ENCODE peak calls at places on chromosome 12, in five cellular contexts. S, H, P, M and W are unnamed samples.

GRCh38 chr12:46847001-46847400 is 21.2 kb upstream of the SLC38A4 start:
- DNase-seq in S (no peak), H (no peak), P (no peak), M (no peak), W (no peak)

GRCh38 chr12:117486840-117487659 is 125.6 kb upstream of the NOS1 start:
- DNase-seq in S (no peak), H (peak; percentile 58), P (no peak), M (no peak), W (peak; percentile 58)

GRCh38 chr12:70795608-70796007 is 124.9 kb downstream of the PTPRR start:
- DNase-seq in S (no peak), H (no peak), P (no peak), M (no peak), W (no peak)

GRCh38 chr12:92469837-92470236 is 233.0 kb upstream of the PLEKHG7 start:
- DNase-seq in S (no peak), H (peak; percentile 68), P (peak; percentile 68), M (peak; percentile 85), W (peak; percentile 25)

GRCh38 chr12:41190360-41190759 is 2.2 kb downstream of the PDZRN4 start:
- DNase-seq in S (no peak), H (no peak), P (no peak), M (no peak), W (peak; percentile 35)

GRCh38 chr12:112218150-112218549 is 92.8 kb downstream of the TRAFD1 start:
- DNase-seq in S (no peak), H (no peak), P (no peak), M (no peak), W (peak; percentile 11)

GRCh38 chr12:113844495-113845175 is 121.5 kb downstream of the RBM19 start:
- DNase-seq in S (no peak), H (no peak), P (peak; percentile 23), M (no peak), W (no peak)

GRCh38 chr12:21502164-21502496 is 541 bp downstream of the GOLT1B start:
- DNase-seq in S (no peak), H (peak; percentile 52), P (no peak), M (peak; percentile 23), W (peak; percentile 31)

GRCh38 chr12:94175763-94176660 is 27.6 kb downstream of the PLXNC1 start:
- DNase-seq in S (no peak), H (no peak), P (no peak), M (no peak), W (peak; percentile 64)
- H3K4me3 ChIP-seq in S (no peak overlapping the region), H (no peak overlapping the region), P (no peak overlapping the region), M (no peak overlapping the region), W (no peak overlapping the region)

GRCh38 chr12:53963434-53964314 is 9.0 kb downstream of the HOXC12 start:
- DNase-seq in S (no peak), H (no peak), P (no peak), M (no peak), W (no peak)
- H3K4me3 ChIP-seq in S (no peak overlapping the region), H (no peak overlapping the region), P (no peak overlapping the region), M (no peak overlapping the region), W (no peak overlapping the region)

GRCh38 chr12:85466906-85467305 is 186.9 kb downstream of the ALX1 start:
- DNase-seq in S (no peak), H (no peak), P (no peak), M (no peak), W (peak; percentile 49)

GRCh38 chr12:85462888-85463287 is 182.9 kb downstream of the ALX1 start:
- DNase-seq in S (no peak), H (no peak), P (no peak), M (no peak), W (no peak)

GRCh38 chr12:85468356-85469157 is 188.5 kb downstream of the ALX1 start:
- DNase-seq in S (peak; percentile 70), H (no peak), P (no peak), M (peak; percentile 12), W (peak; percentile 71)
- H3K4me3 ChIP-seq in S (peak overlapping the region; percentile 33), H (peak overlapping the region; percentile 41), P (peak overlapping the region; percentile 62), M (peak overlapping the region; percentile 55), W (no peak overlapping the region)

GRCh38 chr12:53388932-53389331 is 9.0 kb downstream of the SP1 start:
- DNase-seq in S (no peak), H (no peak), P (no peak), M (no peak), W (no peak)
- H3K4me3 ChIP-seq in S (no peak overlapping the region), H (no peak overlapping the region), P (peak overlapping the region; percentile 73), M (no peak overlapping the region), W (no peak overlapping the region)

DNA sequence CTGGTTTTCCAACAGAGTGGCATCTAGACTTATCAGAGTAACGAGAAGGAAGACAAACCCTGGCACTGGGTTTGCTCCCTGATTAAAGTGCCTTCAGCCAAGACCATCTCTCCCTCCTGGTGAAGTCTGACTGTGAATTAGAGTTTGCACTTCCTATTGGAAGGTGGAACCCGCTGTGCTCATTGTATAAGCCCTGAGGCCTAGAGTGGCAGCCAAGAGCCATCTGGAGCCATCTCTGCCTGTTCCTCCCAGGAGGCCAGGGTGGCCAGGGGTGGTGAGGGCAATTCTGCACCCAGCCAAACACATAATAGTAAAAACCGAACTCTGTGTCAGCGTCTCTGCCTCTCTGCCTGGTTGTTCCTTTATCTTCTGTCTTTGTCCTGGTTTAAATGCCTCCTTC is 25.0 kb downstream of the MFAP5 start:
- DNase-seq in S (no peak), H (no peak), P (no peak), M (no peak), W (no peak)
- H3K4me3 ChIP-seq in S (no peak overlapping the region), H (no peak overlapping the region), P (no peak overlapping the region), M (no peak overlapping the region), W (no peak overlapping the region)

DNA sequence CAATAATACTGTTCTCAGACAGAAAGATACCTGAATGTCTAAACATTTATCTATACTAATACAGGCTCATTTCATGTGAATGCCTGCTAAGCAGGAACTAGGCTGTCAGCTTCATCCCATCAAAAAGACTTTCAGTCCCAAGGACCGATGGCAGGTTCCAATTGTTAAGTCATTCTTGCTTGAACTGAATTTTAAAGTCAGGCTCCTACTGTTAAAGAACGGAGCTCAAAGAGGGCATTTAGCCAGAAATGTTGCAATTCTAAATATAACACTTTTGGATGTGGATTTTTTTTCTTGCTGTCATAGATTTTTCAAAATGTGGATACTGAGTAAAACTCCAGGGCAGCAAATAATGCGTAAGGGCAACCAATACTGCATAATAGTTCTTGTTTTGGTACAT is 38.5 kb upstream of the DBX2 start:
- DNase-seq in S (no peak), H (no peak), P (no peak), M (no peak), W (no peak)
- H3K4me3 ChIP-seq in S (no peak overlapping the region), H (no peak overlapping the region), P (no peak overlapping the region), M (no peak overlapping the region), W (no peak overlapping the region)

DNA sequence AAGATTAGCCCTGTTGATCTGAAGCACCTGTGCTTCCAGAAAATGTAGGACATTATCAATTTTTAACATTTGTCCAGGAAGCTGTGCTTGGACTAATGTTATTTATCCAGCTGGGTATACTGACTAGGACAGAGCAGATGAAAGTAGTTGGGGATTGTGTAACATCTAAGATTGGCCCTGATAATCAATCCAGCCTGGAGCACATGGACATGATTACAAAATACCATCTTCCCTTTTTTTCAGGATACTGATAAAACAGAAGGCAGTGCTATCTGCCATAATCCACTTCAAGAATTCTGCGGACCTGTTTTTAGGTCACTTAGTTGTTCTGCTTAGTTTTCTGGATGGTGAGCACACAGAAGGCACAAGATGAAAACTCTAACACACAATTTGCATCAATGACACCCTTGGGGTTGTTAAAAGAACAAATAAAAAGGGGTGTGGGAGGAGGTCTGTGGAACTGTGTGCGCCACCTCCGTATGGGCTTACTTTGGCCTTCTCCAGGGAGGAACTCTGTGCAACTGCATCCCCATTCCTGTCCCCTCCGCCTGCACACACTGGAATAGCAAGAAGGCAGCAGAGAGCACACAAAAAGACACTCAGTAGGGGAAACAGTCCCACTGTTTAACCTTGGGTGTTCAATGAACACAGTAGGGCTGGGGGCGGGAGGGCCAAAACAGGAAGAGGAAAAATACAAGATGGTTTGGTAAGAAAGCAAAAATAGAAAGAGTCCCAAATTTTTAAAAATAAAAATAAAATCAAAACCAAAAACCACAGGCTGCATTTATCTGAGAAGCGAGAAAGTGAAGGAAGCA is 31.1 kb upstream of the DUSP6 start:
- DNase-seq in S (no peak), H (no peak), P (no peak), M (no peak), W (peak; percentile 84)
- H3K4me3 ChIP-seq in S (no peak overlapping the region), H (no peak overlapping the region), P (peak overlapping the region; percentile 22), M (no peak overlapping the region), W (no peak overlapping the region)

DNA sequence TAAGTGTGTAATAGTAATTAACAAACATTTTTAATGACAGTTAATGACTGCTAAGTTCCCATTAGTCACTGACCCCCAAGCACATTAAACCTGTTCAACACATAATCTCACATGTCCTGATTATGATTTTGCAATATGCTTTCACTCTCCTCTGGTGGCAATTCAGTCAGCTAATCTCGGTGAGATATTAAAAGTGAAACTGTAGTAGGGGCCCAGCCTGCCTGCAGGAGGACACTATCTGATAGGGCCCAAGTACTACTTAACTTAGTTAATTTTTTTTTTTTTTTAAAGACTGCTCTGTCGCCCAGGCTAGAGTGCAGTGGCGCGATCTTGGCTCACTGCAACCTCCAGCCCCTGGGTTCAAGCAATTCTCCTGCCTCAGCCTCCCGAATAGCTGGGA is 48.8 kb downstream of the CIT start:
- DNase-seq in S (no peak), H (no peak), P (no peak), M (no peak), W (no peak)
- H3K4me3 ChIP-seq in S (no peak overlapping the region), H (no peak overlapping the region), P (no peak overlapping the region), M (no peak overlapping the region), W (no peak overlapping the region)

DNA sequence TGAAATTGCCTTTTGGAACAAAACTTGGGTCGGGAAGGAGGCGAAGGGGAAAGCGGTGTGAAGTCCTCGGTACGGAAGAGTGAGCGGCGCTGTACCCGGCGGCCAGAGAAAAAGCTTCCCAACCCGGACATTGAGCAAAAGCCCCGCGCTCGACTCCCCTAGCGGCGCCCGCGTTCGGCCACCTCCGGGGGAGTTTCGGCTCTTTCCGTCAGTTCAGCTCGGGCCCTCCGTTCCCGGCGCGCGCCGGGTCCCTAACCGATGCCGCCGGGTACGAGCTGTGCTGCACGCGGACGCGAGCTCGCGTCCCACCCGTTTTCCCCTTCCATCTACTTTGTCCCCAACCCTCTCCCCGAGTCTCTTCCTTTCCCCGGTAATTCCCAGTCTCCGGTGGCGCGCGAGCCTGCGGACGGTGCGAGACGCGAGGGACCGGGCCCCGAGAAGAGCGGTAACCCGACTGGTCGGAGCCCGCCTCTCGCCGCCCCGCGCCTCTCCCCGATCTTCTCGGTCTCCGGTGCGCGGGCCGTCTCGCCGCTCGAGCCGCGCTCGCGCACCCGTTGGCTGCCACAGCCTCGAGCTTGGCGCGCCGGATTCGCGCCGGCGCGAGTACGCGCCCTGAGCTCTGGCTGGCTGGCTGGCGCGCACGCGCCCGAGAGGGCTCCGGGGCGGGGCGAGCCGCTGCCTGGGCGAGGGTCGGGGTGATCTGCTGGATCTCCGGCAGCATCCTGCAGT is 446 bp upstream of the SPATS2 start:
- DNase-seq in S (no peak), H (peak; percentile 90), P (peak; percentile 91), M (peak; percentile 90), W (peak; percentile 90)
- H3K4me3 ChIP-seq in S (peak overlapping the region; percentile 81), H (peak overlapping the region; percentile 99), P (peak overlapping the region; percentile 81), M (peak overlapping the region; percentile 93), W (peak overlapping the region; percentile 69)

DNA sequence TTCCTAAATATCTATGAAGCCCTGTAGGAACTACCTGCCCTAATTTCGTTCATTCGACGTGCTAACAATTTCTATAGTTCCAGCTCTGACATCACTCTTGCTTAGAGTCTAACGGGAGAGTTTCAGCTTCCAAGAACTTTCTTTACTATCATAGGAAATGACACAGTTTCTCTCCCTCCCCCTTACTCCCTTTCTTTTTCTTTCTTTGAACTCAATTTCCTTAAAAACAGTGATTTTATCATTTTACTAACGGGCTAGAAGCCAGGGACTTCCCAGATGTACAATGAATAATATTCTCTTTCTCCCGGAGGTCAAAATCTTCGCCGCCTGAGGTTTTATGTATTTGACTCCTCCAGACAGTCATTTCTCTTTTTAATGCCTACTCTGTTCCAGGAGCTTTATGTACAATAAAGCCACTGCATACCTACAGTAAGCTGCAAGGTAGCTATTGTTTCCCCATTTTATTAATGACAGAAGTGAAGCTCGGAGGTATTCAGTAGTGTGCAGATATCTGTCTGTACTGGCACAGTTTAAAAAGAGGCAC is 15.7 kb downstream of the SMCO2 start:
- DNase-seq in S (no peak), H (no peak), P (no peak), M (peak; percentile 26), W (peak; percentile 87)
- H3K4me3 ChIP-seq in S (no peak overlapping the region), H (no peak overlapping the region), P (peak overlapping the region; percentile 10), M (no peak overlapping the region), W (no peak overlapping the region)